ENCODE peak calls at places on chromosome 9, in five cellular contexts. L is stimulated activated CD4-positive, alpha-beta T cell treated with anti-CD3 and anti-CD28 coated beads, Interleukin-4, amount 100 ng/mL, for 24 hours; P is ACHN; D is GM06990; K is H7. Z is an unnamed sample.

GRCh38 chr9:132698989-132699388 is 28.7 kb downstream of the GTF3C4 start:
- DNase-seq in D (no peak), L (no peak), P (no peak), K (no peak), Z (no peak)

GRCh38 chr9:125125523-125125922 is 17.8 kb downstream of the SCAI start:
- DNase-seq in K (no peak), D (no peak), L (no peak), P (no peak), Z (no peak)

GRCh38 chr9:28774433-28775029 is 1201.2 kb upstream of the C9orf72 start:
- DNase-seq in L (no peak), D (no peak), P (peak), K (peak), Z (no peak)

GRCh38 chr9:124220551-124221451 is 36.9 kb upstream of the NEK6 start:
- DNase-seq in K (peak), D (no peak), L (no peak), P (peak), Z (no peak)

GRCh38 chr9:83430681-83431080 is 107.5 kb downstream of the FRMD3 start:
- DNase-seq in L (no peak), D (no peak), K (no peak), P (no peak), Z (no peak)

GRCh38 chr9:126236273-126236672 is 90.4 kb upstream of the MVB12B start:
- DNase-seq in P (no peak), D (no peak), L (no peak), K (no peak), Z (no peak)

GRCh38 chr9:107733530-107733907 is 243.9 kb upstream of the KLF4 start:
- DNase-seq in K (no peak), P (peak), L (no peak), D (no peak), Z (no peak)

GRCh38 chr9:119758241-119758640 is 389.0 kb upstream of the BRINP1 start:
- DNase-seq in K (no peak), P (no peak), L (no peak), D (no peak), Z (no peak)

GRCh38 chr9:106878943-106879916 is 16.3 kb downstream of the ZNF462 start:
- DNase-seq in P (no peak), D (no peak), L (no peak), K (no peak), Z (no peak)

GRCh38 chr9:136341042-136341655 is 13.8 kb downstream of the GPSM1 start:
- DNase-seq in D (no peak), K (no peak), L (no peak), P (no peak), Z (no peak)

GRCh38 chr9:134390537-134390936 is 64.3 kb downstream of the RXRA start:
- DNase-seq in P (no peak), K (no peak), L (peak), D (peak), Z (no peak)

GRCh38 chr9:125438506-125439433 is 177.1 kb downstream of the GAPVD1 start:
- DNase-seq in D (no peak), L (no peak), P (no peak), K (peak), Z (peak)

GRCh38 chr9:134748637-134749036 is 107.0 kb downstream of the COL5A1 start:
- DNase-seq in P (no peak), K (no peak), L (no peak), D (no peak), Z (no peak)